ENCODE peak calls at places on chromosomes 3 and 15, in nine cellular contexts. P is foreskin fibroblast, X is fibroblast of pulmonary artery, R is neural progenitor cell, I is WERI-Rb-1, A is fibroblast of lung, F is tibial nerve, J is psoas muscle, Q is IMR-90. Y is an unnamed sample.

GRCh38 chr3:25007974-25008658 is 419.9 kb upstream of the RARB start:
- DNase-seq in X (peak), I (no peak), A (peak), P (peak), Q (no peak), F (no peak), J (no peak), R (no peak), Y (peak)

GRCh38 chr15:73352082-73352481 is 16.7 kb downstream of the HCN4 start:
- DNase-seq in F (no peak), J (no peak), P (peak), I (no peak), A (peak), R (no peak), X (no peak), Q (no peak), Y (peak)

GRCh38 chr15:90202929-90203328 is 1.8 kb downstream of the SEMA4B start:
- DNase-seq in Q (no peak), F (no peak), R (no peak), I (no peak), A (no peak), J (no peak), X (no peak), P (no peak), Y (no peak)

GRCh38 chr3:117184574-117184973 is 475.0 kb downstream of the TUSC7 start:
- DNase-seq in A (peak), J (no peak), P (peak), Q (peak), X (peak), R (no peak), I (no peak), F (no peak), Y (peak)

GRCh38 chr3:71896751-71897150 is 111.8 kb upstream of the PROK2 start:
- DNase-seq in J (no peak), F (no peak), Q (no peak), P (no peak), R (no peak), A (no peak), I (no peak), X (peak), Y (peak)

GRCh38 chr3:105829229-105829628 is 39.6 kb downstream of the CBLB start:
- DNase-seq in J (no peak), R (no peak), F (no peak), Q (no peak), A (no peak), I (no peak), P (no peak), X (no peak), Y (no peak)

GRCh38 chr3:170007031-170007663 is 30.6 kb upstream of the GPR160 start:
- DNase-seq in I (no peak), P (peak), Q (peak), X (peak), F (no peak), A (peak), R (no peak), J (no peak), Y (peak)

GRCh38 chr3:62379206-62379834 is 6.0 kb upstream of the FEZF2 start:
- DNase-seq in Q (no peak), J (no peak), R (peak), A (no peak), F (no peak), X (no peak), P (peak), I (peak), Y (no peak)

GRCh38 chr3:128307029-128307633 is 153.8 kb downstream of the EEFSEC start:
- DNase-seq in X (no peak), R (peak), Q (no peak), F (no peak), J (no peak), P (no peak), I (peak), A (no peak), Y (no peak)
- H3K4me3 ChIP-seq in X (no peak), R (no peak), Q (no peak), F (no peak), J (no peak), P (no peak), I (no peak), A (no peak), Y (no peak)

DNA sequence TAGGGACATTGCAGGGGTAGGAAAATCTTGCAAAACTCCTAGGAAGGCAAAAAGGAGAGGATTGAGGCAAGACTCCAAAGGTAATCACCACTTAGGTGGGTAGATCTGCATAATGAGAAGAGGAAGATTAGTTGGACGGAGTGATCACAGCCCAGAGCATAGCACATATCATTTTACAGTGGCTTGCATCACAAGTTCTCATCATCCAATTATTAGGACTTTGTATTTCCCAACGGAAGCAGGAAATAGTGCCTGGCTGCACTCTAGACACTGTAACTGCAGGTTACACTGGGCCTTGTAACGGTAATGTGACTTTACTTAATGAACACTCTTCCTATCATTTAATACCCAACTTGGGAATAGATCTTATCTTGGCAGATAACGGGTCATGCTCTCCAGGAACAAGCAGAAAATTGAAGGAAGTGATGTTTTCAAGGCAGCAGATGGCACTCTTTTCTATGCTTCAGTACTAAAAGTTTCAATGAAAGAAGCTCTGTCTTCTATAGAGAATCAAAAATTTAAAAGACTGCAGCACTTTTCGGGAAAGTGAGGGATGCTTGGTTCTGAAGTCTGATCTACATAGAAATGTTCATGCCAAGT is 101.9 kb upstream of the KCNMB2 start:
- DNase-seq in J (no peak), I (no peak), A (no peak), Q (no peak), X (peak), R (no peak), P (peak), F (no peak), Y (no peak)
- TF ChIP-seq CTCF in J (peak), I (peak), A (peak), Q (peak), X (peak), R (peak), P (peak), F (no peak), Y (peak)

GRCh38 chr15:93167291-93167690 is 78.3 kb upstream of the RGMA start:
- DNase-seq in F (no peak), P (no peak), A (no peak), R (no peak), J (no peak), Q (no peak), X (no peak), I (no peak), Y (no peak)
- H3K4me3 ChIP-seq in F (no peak), P (no peak), A (no peak), R (no peak), J (no peak), Q (no peak), X (no peak), I (no peak), Y (no peak)

DNA sequence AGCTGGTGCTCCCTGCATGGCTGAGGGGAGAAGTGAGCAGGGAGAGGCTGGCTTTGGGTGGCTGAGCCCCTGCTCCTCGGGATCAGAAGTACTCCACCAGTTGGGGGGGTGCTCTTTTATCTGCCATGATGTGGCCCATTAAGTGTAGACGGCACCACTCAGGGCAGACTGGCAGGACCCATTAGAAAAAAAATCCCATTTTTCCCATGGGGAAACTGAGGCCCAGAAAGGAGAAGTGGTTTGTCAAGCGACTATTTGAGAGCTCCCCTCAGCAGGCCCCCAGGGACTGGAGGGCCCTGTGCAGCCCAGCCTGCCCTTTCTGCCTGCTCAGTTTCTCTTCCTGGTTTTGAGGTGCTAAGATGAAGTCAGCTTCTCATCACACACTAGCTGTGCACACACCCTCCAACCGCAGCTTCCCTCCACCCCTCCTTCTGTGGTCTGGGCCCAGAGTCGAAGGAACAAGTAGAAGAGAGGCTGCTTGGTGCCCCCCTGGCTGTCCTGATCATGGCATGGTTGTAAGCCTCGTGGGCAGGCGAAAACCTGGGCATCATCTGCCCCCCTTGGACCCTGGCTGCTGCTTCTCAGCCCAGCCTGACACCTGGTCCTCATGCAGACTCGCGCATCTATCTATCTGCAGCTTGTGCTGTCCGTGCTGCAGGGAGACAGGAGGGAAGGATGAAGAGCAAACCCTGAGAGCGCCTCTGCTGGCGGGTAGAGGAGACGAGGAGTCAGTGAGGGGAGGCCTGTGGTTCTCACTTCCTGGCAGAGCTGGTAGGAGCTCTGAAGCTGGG is 5.6 kb downstream of the CSK start:
- DNase-seq in Q (peak), X (peak), P (peak), A (peak), F (no peak), J (peak), R (peak), I (peak), Y (peak)
- TF ChIP-seq CTCF in Q (peak), X (peak), P (peak), A (peak), F (peak), J (peak), R (peak), I (peak), Y (peak)

GRCh38 chr15:77631790-77632551 is 741 bp downstream of the LINGO1 start:
- DNase-seq in A (no peak), Q (no peak), X (no peak), R (peak), P (no peak), I (no peak), J (no peak), F (no peak), Y (no peak)
- H3K4me3 ChIP-seq in A (no peak), Q (no peak), X (no peak), R (peak), P (no peak), I (no peak), J (peak), F (peak), Y (no peak)

DNA sequence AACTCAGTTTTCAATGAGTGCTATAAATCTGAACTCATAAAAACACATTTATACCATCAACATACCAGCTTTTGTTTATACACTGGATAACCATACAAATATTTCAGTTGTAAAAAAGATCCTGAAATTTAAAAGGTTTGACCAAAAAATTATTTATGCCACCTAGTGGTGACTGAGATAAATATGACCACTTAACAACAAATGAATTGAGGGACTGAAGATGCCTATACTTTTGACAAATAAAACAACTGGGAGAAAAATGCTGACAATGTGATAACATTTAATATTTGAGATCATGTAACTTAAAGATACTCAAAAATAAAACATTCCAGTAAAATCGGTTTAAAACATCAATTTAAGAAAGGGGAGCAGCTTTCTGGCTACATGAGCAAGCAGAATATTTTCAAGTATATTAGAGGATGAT is 30.4 kb downstream of the ATG3 start:
- DNase-seq in J (no peak), R (peak), F (no peak), P (peak), Q (peak), I (no peak), X (peak), A (peak), Y (peak)
- TF ChIP-seq CTCF in J (peak), R (peak), F (peak), P (peak), Q (peak), I (no peak), X (peak), A (no peak), Y (peak)

DNA sequence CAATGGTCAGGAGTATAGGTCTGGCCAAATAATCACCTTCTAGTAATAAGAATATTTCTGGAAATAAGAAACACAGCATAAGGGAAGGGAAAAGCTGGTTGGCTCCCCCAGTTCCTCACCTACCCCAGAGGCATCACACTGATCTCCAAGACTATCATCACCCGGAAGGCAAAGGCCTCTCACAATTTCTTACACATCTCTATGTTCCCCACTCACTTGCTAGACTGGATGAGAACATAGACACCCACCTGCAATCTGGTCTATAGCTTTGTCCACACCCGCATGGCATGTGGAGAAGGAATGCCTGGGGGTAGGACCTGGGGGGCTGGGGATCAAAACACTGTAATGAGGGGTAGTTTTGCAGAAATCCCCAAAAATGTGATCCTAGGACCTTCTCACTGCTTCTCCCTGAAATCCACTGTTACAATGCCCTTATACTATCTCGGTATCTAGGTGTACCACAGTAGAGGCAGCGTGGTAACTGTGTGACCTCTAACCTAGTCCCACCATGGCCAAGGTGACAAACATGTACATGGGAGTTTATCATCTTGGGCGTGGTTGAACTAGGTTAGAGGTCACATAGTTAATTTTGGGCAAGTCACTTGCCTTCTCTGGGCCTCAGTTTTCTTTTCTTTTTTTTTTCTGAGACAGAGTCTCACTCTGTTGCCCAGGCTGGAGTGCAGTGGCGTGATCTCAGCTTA is 29.5 kb upstream of the NRROS start:
- DNase-seq in A (no peak), Q (no peak), I (no peak), P (no peak), F (no peak), J (no peak), X (no peak), R (no peak), Y (no peak)
- H3K4me3 ChIP-seq in A (no peak), Q (no peak), I (no peak), P (no peak), F (no peak), J (no peak), X (no peak), R (no peak), Y (no peak)

GRCh38 chr3:67593761-67594234 is 60.6 kb downstream of the SUCLG2 start:
- DNase-seq in I (no peak), A (peak), P (peak), F (no peak), Q (peak), J (no peak), X (peak), R (no peak), Y (peak)
- TF ChIP-seq CTCF in I (peak), A (no peak), P (no peak), F (no peak), Q (peak), J (no peak), X (peak), R (peak), Y (no peak)

Y was measured in AG10803.